ENCODE peak calls at places on chromosome 7, in ten cellular contexts. N, Z, Q, T, R, U, V, L, J and B are unnamed samples.

GRCh38 chr7:87218941-87219544 is 489 bp downstream of the TMEM243 start:
- DNase-seq in N (peak; percentile 43), Z (peak; percentile 65), Q (no peak), T (peak; percentile 28), R (peak; percentile 84), U (peak; percentile 50), V (peak; percentile 85), L (peak; percentile 60), J (peak; percentile 64), B (no peak)

GRCh38 chr7:114086906-114087651 is 168.3 kb upstream of the PPP1R3A start:
- DNase-seq in N (peak; percentile 70), Z (peak; percentile 52), Q (peak; percentile 68), T (no peak), R (peak; percentile 64), U (no peak), V (peak; percentile 69), L (peak; percentile 65), J (peak; percentile 25), B (no peak)

GRCh38 chr7:35253680-35254495 is at the start of gene TBX20:
- DNase-seq in N (peak; percentile 45), Z (no peak), Q (peak; percentile 67), T (no peak), R (no peak), U (peak; percentile 80), V (no peak), L (no peak), J (peak; percentile 89), B (peak; percentile 73)

GRCh38 chr7:108016841-108017775 is 14.1 kb upstream of the LAMB1 start:
- DNase-seq in N (no peak), Z (no peak), Q (no peak), T (peak; percentile 55), R (no peak), U (peak; percentile 69), V (no peak), L (no peak), J (no peak), B (no peak)

GRCh38 chr7:97133166-97133565 is 15.7 kb downstream of the SDHAF3 start:
- DNase-seq in N (no peak), Z (no peak), Q (no peak), T (no peak), R (no peak), U (no peak), V (no peak), L (no peak), J (no peak), B (no peak)

GRCh38 chr7:148944935-148945934 is 61.1 kb upstream of the EZH2 start:
- DNase-seq in N (no peak), Z (no peak), Q (no peak), T (no peak), R (no peak), U (peak; percentile 23), V (no peak), L (no peak), J (no peak), B (no peak)

GRCh38 chr7:106111671-106112117 is 418 bp downstream of the SYPL1 start:
- DNase-seq in N (peak; percentile 72), Z (no peak), Q (peak; percentile 92), T (peak; percentile 10), R (no peak), U (peak; percentile 78), V (peak; percentile 87), L (peak; percentile 87), J (peak; percentile 79), B (peak; percentile 93)

GRCh38 chr7:36203081-36203775 is 50.2 kb downstream of the EEPD1 start:
- DNase-seq in N (no peak), Z (no peak), Q (no peak), T (no peak), R (no peak), U (no peak), V (peak; percentile 36), L (no peak), J (no peak), B (no peak)

GRCh38 chr7:6210973-6211372 is 61.5 kb downstream of the CYTH3 start:
- DNase-seq in N (no peak), Z (no peak), Q (no peak), T (no peak), R (no peak), U (no peak), V (no peak), L (no peak), J (no peak), B (no peak)

GRCh38 chr7:73851410-73852338 is 9.3 kb upstream of the TMEM270 start:
- DNase-seq in N (no peak), Z (no peak), Q (no peak), T (peak; percentile 52), R (no peak), U (peak; percentile 79), V (no peak), L (no peak), J (no peak), B (peak; percentile 83)

GRCh38 chr7:140512317-140513000 is 33.2 kb upstream of the MKRN1 start:
- DNase-seq in N (peak; percentile 83), Z (peak; percentile 58), Q (peak; percentile 94), T (peak; percentile 46), R (no peak), U (peak; percentile 66), V (peak; percentile 72), L (peak; percentile 75), J (peak; percentile 69), B (peak; percentile 90)

GRCh38 chr7:76397409-76398183 is 11.9 kb downstream of the SSC4D start:
- DNase-seq in N (peak; percentile 87), Z (peak; percentile 91), Q (peak; percentile 89), T (no peak), R (peak; percentile 89), U (peak; percentile 90), V (peak; percentile 89), L (peak; percentile 85), J (peak; percentile 82), B (peak; percentile 89)
- TF ChIP-seq POLR2A in N (peak; percentile 28), Z (no peak), Q (no peak), T (no peak), R (no peak), U (peak; percentile 63), V (no peak), L (no peak), J (no peak), B (no peak)

GRCh38 chr7:2663121-2663886 is 24.7 kb upstream of the AMZ1 start:
- DNase-seq in N (no peak), Z (peak; percentile 94), Q (no peak), T (peak; percentile 64), R (peak; percentile 64), U (no peak), V (peak; percentile 73), L (peak; percentile 95), J (no peak), B (no peak)

GRCh38 chr7:2661096-2661449 is 26.9 kb upstream of the AMZ1 start:
- DNase-seq in N (no peak), Z (peak; percentile 52), Q (no peak), T (no peak), R (no peak), U (no peak), V (no peak), L (peak; percentile 50), J (no peak), B (no peak)

GRCh38 chr7:2660359-2661095 is 27.5 kb upstream of the AMZ1 start:
- DNase-seq in N (no peak), Z (peak; percentile 59), Q (no peak), T (no peak), R (peak; percentile 69), U (no peak), V (no peak), L (no peak), J (no peak), B (no peak)

GRCh38 chr7:2662273-2663120 is 25.5 kb upstream of the AMZ1 start:
- DNase-seq in N (no peak), Z (peak; percentile 52), Q (no peak), T (no peak), R (no peak), U (no peak), V (no peak), L (peak; percentile 76), J (no peak), B (no peak)

DNA sequence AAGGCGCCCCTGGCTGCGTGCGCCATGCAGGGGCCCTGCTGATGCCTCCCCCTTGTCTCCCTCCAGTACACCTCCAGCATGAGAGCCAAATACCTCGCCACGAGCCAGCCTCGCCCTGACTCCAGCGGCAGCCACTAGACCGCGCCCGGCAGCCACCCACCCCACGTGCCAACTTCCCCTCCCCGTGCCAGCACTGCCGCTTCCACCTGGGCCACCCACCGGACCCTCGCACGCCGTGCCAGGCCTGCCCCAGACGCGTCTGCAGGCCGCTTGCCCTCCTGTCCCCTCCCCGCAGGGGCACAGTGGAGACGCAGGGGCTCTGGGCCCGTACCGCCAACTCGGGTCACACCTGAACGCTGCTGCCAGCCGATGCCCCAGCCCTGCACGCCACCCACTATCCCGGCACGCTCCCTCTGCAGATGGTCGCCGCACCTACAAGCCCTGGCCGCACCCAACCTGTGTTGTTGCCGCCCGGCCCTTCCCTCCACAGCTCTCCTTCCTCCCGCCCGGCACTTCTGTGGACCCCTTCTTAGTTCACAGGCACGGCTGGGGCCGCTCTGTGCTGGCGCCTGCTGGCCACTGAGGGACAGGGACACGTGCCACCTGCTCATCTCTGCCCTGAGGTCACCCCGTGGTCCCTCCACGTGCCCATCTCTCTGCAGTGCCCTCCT is 26.3 kb upstream of the AMZ1 start:
- DNase-seq in N (no peak), Z (peak; percentile 54), Q (no peak), T (no peak), R (peak; percentile 64), U (no peak), V (no peak), L (peak; percentile 78), J (no peak), B (no peak)
- TF ChIP-seq POLR2A in N (no peak), Z (no peak), Q (no peak), T (no peak), R (no peak), U (no peak), V (no peak), L (no peak), J (no peak), B (no peak)

GRCh38 chr7:125930848-125931247 is 1001.2 kb upstream of the POT1 start:
- DNase-seq in N (no peak), Z (no peak), Q (no peak), T (no peak), R (no peak), U (no peak), V (no peak), L (no peak), J (no peak), B (no peak)

GRCh38 chr7:125934965-125935364 is 1005.3 kb upstream of the POT1 start:
- DNase-seq in N (no peak), Z (no peak), Q (no peak), T (no peak), R (no peak), U (no peak), V (no peak), L (no peak), J (no peak), B (no peak)

DNA sequence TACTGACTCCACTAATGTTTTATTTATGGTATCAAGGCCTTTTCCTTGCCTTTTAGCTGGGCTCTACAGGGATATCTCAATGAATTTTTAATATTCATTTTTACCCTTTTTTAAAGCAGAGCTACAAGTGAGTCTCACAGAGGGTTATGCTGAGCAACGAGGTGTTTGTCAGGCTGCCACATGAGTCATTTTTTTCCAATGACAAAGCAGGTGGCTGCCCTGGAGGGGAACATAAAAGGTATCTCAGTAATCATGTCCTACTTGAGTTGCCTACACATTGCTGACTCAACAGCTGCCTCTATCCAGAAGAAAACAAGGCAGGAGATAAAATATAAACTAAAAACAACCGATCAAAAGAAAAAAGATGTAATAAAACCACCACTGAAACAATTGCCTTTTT is 1004.9 kb upstream of the POT1 start:
- DNase-seq in N (no peak), Z (no peak), Q (no peak), T (no peak), R (no peak), U (no peak), V (no peak), L (no peak), J (no peak), B (no peak)
- TF ChIP-seq POLR2A in N (no peak), Z (no peak), Q (no peak), T (no peak), R (no peak), U (no peak), V (no peak), L (no peak), J (no peak), B (no peak)

GRCh38 chr7:39310699-39311098 is 255.5 kb upstream of the YAE1 start:
- DNase-seq in N (no peak), Z (no peak), Q (no peak), T (no peak), R (no peak), U (no peak), V (no peak), L (no peak), J (no peak), B (no peak)
- TF ChIP-seq POLR2A in N (no peak), Z (no peak), Q (no peak), T (no peak), R (no peak), U (no peak), V (no peak), L (no peak), J (no peak), B (no peak)